ENCODE peak calls at places on chromosomes 11 and 22, in eight cellular contexts. D, Z, C, J, W, A, Y and R are unnamed samples. For H3K36me3, the result is how much of the 10 kb centered on the place peaks cover.

GRCh38 chr11:110376711-110377324 is 52.9 kb upstream of the FDX1 start:
- DNase-seq in W (peak), C (peak), A (peak), Y (no peak), Z (peak), J (peak), D (peak), R (no peak)

GRCh38 chr11:81674211-81674610 is 1059.5 kb downstream of the FAM181B start:
- DNase-seq in J (no peak), D (no peak), Y (no peak), W (no peak), Z (no peak), A (no peak), C (no peak), R (no peak)

GRCh38 chr11:126355926-126356897 is 726 bp downstream of the ST3GAL4 start:
- DNase-seq in A (no peak), D (no peak), J (no peak), Y (no peak), Z (no peak), C (no peak), W (no peak), R (no peak)

GRCh38 chr11:67496113-67496512 is 9.1 kb downstream of the PITPNM1 start:
- DNase-seq in D (no peak), Z (no peak), J (no peak), C (no peak), A (no peak), Y (no peak), W (no peak), R (no peak)

GRCh38 chr11:112903310-112903709 is 57.9 kb upstream of the NCAM1 start:
- DNase-seq in C (no peak), Z (no peak), A (no peak), Y (no peak), J (no peak), D (no peak), W (no peak), R (no peak)

GRCh38 chr22:19503869-19504268 is 20.3 kb downstream of the CLDN5 start:
- DNase-seq in Y (no peak), D (no peak), Z (peak), A (no peak), J (no peak), W (no peak), C (no peak), R (no peak)

GRCh38 chr11:18720811-18721575 is 5.0 kb downstream of the IGSF22 start:
- DNase-seq in D (peak), Y (peak), Z (peak), J (peak), W (peak), C (peak), A (peak), R (peak)

GRCh38 chr22:24423519-24424000 is 3.8 kb upstream of the ADORA2A start:
- DNase-seq in Z (peak), A (no peak), D (peak), J (peak), W (peak), Y (peak), C (no peak), R (peak)

GRCh38 chr11:118652681-118653181 is 26.7 kb downstream of the TREH start:
- DNase-seq in D (no peak), Y (no peak), C (no peak), J (no peak), Z (no peak), W (no peak), A (no peak), R (no peak)

GRCh38 chr22:25098445-25099081 is 101.1 kb upstream of the CRYBB3 start:
- DNase-seq in J (no peak), D (no peak), C (no peak), A (no peak), Y (no peak), W (no peak), Z (peak), R (no peak)

GRCh38 chr11:74312321-74312720 is 881 bp upstream of the P4HA3 start:
- DNase-seq in W (no peak), D (no peak), Z (no peak), Y (no peak), C (no peak), A (no peak), J (no peak), R (no peak)

GRCh38 chr11:15716550-15716949 is 601.8 kb downstream of the INSC start:
- DNase-seq in J (no peak), Y (no peak), Z (no peak), D (no peak), A (no peak), W (peak), C (no peak), R (no peak)

GRCh38 chr11:71370895-71371673 is 77.1 kb downstream of the DHCR7 start:
- DNase-seq in Z (peak), C (no peak), D (no peak), A (no peak), W (no peak), Y (no peak), J (no peak), R (no peak)

GRCh38 chr11:44775366-44776356 is 48.9 kb downstream of the TSPAN18 start:
- DNase-seq in J (peak), Y (peak), A (no peak), W (peak), C (no peak), Z (peak), D (peak), R (peak)

GRCh38 chr22:44098966-44099530 is 74.9 kb downstream of the PARVB start:
- DNase-seq in A (no peak), Z (no peak), C (no peak), J (no peak), W (no peak), D (no peak), Y (no peak), R (no peak)

GRCh38 chr11:80118071-80118470 is 677.2 kb upstream of the TENM4 start:
- DNase-seq in W (no peak), C (no peak), Y (no peak), J (no peak), Z (peak), A (no peak), D (no peak), R (no peak)

GRCh38 chr11:77669848-77670511 is 32.4 kb upstream of the CLNS1A start:
- DNase-seq in Z (no peak), W (peak), Y (no peak), J (no peak), D (no peak), A (no peak), C (no peak), R (no peak)

GRCh38 chr11:45662665-45663485 is 2.5 kb downstream of the CHST1 start:
- DNase-seq in C (no peak), J (no peak), W (peak), D (no peak), Y (no peak), A (no peak), Z (peak), R (no peak)

GRCh38 chr22:22348127-22348814 is 103.7 kb downstream of the VPREB1 start:
- DNase-seq in J (no peak), A (no peak), Z (peak), Y (no peak), C (no peak), W (no peak), D (no peak), R (no peak)

GRCh38 chr11:72752088-72752914 is at the start of gene ARAP1:
- DNase-seq in Z (peak), A (peak), W (peak), J (peak), C (peak), Y (peak), D (peak), R (peak)

GRCh38 chr11:15038963-15039362 is 34.4 kb upstream of the CALCB start:
- DNase-seq in W (peak), J (no peak), Z (peak), C (no peak), A (no peak), Y (no peak), D (no peak), R (no peak)

GRCh38 chr22:33766056-33766455 is 154.2 kb downstream of the LARGE1 start:
- DNase-seq in Y (no peak), Z (no peak), D (no peak), A (no peak), W (no peak), J (no peak), C (no peak), R (no peak)

GRCh38 chr22:26547426-26547825 is 35.2 kb upstream of the TFIP11 start:
- DNase-seq in W (no peak), A (no peak), Y (no peak), D (no peak), J (no peak), Z (no peak), C (no peak), R (no peak)

GRCh38 chr11:115999437-115999836 is 495.2 kb upstream of the CADM1 start:
- DNase-seq in J (no peak), Y (no peak), C (no peak), A (no peak), W (no peak), Z (no peak), D (no peak), R (no peak)

GRCh38 chr11:45948341-45948740 is 25.9 kb downstream of the LARGE2 start:
- DNase-seq in J (no peak), A (no peak), W (no peak), Z (no peak), Y (no peak), C (no peak), D (no peak), R (no peak)

GRCh38 chr11:31996159-31996881 is 94.6 kb upstream of the RCN1 start:
- DNase-seq in J (no peak), A (no peak), Z (no peak), C (no peak), W (no peak), D (no peak), Y (no peak), R (no peak)

DNA sequence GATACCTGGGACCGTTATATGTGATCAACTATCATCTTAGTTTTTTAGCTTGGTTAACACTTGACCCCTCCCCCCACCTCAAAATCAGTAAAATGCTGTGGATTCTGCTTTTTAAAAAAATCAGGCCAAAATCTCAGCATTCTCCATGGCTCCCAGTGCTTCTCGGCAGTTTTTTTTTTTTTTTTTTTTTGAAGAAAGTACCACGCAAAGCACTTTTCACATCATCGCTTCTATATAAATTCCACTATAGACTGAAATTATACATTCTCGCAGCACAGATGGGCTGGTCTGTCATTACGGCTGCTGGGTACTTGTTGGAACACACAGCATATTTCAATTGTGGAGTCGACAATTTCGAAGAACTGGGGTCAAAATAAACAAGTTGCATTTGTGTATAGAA is 67.7 kb upstream of the PPARA start:
- DNase-seq in J (no peak), C (peak), D (no peak), Z (no peak), W (no peak), A (no peak), Y (no peak), R (no peak)
- H3K4me3 ChIP-seq in J (no peak), C (peak), D (no peak), Z (no peak), W (no peak), A (peak), Y (no peak), R (no peak)

GRCh38 chr11:60982184-60982583 is 10.7 kb downstream of the CD6 start:
- DNase-seq in C (no peak), J (no peak), D (no peak), W (no peak), Y (no peak), Z (no peak), A (no peak), R (no peak)

GRCh38 chr11:60985991-60986915 is 14.8 kb downstream of the CD6 start:
- DNase-seq in W (peak), J (peak), Z (no peak), Y (peak), C (no peak), D (peak), A (no peak), R (peak)

GRCh38 chr11:60984149-60984548 is 12.7 kb downstream of the CD6 start:
- DNase-seq in C (no peak), W (no peak), D (no peak), A (no peak), J (no peak), Z (no peak), Y (peak), R (no peak)

GRCh38 chr11:60985501-60985900 is 14.0 kb downstream of the CD6 start:
- DNase-seq in Y (peak), A (no peak), Z (no peak), W (no peak), J (no peak), C (no peak), D (no peak), R (no peak)

DNA sequence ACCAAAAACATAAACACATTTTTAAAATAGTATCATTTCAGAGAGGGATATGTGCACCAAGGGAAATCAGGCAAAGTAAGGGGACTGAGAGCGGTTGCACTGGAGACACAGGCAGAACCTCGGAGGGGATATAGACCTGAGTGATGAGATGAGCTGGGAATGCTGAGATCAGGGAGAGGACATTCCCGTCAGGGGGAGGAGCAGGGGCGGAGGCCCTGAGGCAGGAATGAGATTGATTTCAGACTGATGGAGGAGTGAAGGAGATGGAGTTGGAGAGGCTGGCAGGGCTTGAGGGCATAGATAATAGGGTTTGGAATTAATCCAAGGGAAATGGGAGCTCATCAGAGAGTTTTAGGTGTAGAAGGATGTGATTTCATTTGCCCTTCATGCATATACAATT is 13.1 kb downstream of the CD6 start:
- DNase-seq in C (no peak), W (no peak), D (no peak), J (no peak), Z (no peak), A (no peak), Y (peak), R (no peak)
- H3K27ac ChIP-seq in C (no peak), W (no peak), D (peak), J (peak), Z (no peak), A (no peak), Y (peak), R (no peak)

GRCh38 chr22:39479254-39479653 is 22.4 kb downstream of the MGAT3 start:
- DNase-seq in Y (no peak), Z (no peak), W (no peak), J (no peak), C (no peak), D (no peak), A (no peak), R (no peak)
- H3K36me3 ChIP-seq in Y (under half), Z (under half), W (under half), J (under half), C (under half), D (under half), A (under half), R (under half)

GRCh38 chr22:38569972-38570840 is at the start of gene DMC1:
- DNase-seq in D (peak), A (peak), J (peak), W (peak), Z (peak), C (peak), Y (peak), R (peak)

GRCh38 chr22:38567531-38568245 is 2.3 kb downstream of the DMC1 start:
- DNase-seq in Y (no peak), C (no peak), D (no peak), Z (no peak), J (no peak), A (no peak), W (no peak), R (no peak)

GRCh38 chr22:38569181-38569971 is 607 bp downstream of the DMC1 start:
- DNase-seq in A (no peak), Z (no peak), W (no peak), C (no peak), Y (no peak), D (no peak), J (no peak), R (no peak)

GRCh38 chr22:38572065-38572464 is 2.1 kb upstream of the DMC1 start:
- DNase-seq in D (peak), J (peak), Y (no peak), C (no peak), A (no peak), Z (peak), W (peak), R (no peak)

DNA sequence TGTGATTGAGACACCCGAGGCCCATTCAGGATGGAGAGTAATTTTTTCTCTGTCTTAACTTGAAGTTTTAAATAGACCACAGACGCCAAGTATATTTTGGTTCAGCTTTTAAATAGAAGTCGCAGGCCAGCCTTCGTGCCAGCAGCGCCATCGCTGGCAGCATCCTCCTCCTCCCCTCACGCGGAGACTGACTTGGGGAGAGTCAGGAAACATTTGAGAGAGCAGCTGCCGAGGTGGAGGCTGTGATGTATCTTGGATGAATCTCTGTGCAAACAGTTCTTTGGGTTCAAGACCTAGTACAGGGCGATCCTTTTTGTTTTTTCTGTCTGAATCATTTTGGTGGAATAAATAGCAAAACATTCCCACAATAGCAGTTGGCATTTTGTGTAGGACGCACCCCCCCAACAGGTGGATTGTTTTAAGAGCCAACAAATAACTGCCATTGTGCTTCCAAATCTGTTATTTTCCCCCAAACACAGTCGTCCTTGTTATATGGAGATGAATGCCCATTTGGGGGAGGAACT is 920 bp upstream of the DMC1 start:
- DNase-seq in A (no peak), W (no peak), J (peak), Z (peak), Y (peak), D (peak), C (peak), R (peak)
- H3K4me3 ChIP-seq in A (peak), W (peak), J (peak), Z (peak), Y (peak), D (peak), C (peak), R (peak)

GRCh38 chr11:933002-933820 is 7.5 kb downstream of the AP2A2 start:
- DNase-seq in A (no peak), W (peak), D (no peak), C (no peak), J (no peak), Y (no peak), Z (no peak), R (no peak)
- H3K27ac ChIP-seq in A (no peak), W (no peak), D (no peak), C (peak), J (no peak), Y (no peak), Z (no peak), R (no peak)

DNA sequence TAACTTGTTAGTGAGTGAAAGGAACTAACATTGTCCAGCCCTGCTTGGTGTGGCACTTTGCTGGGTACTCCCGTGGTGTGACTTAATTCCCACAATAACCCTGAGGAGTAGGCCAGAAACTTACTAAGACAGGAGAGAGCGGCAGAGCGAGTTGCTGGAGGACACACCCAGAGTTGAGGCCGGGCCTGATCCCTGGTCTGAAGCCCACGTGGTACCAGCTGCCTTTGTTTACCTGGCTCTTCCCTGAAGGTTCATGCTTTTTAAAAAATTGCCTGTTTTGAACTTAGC is 594 bp downstream of the MPST start:
- DNase-seq in Y (no peak), C (peak), J (no peak), Z (no peak), D (no peak), A (no peak), W (peak), R (no peak)
- H3K36me3 ChIP-seq in Y (under half), C (under half), J (under half), Z (under half), D (under half), A (under half), W (under half), R (under half)